ENCODE peak calls at places on chromosomes 6 and 20, in ten cellular contexts. U, Z, E, R, N, A, D, S, B and W are unnamed samples.

GRCh38 chr6:48611332-48611731 is 500.3 kb upstream of the PTCHD4 start:
- DNase-seq in U (no peak), Z (no peak), E (no peak), R (no peak), N (no peak), A (no peak), D (no peak), S (no peak), B (peak), W (no peak)

GRCh38 chr20:62952373-62953166 is at the start of gene SLC17A9:
- DNase-seq in U (no peak), Z (peak), E (peak), R (peak), N (peak), A (peak), D (peak), S (peak), B (peak), W (no peak)

GRCh38 chr20:17611540-17612286 is 41.8 kb downstream of the DSTN start:
- DNase-seq in U (no peak), Z (no peak), E (no peak), R (no peak), N (peak), A (no peak), D (peak), S (no peak), B (peak), W (no peak)

GRCh38 chr6:136784910-136785746 is 7.1 kb downstream of the MAP3K5 start:
- DNase-seq in U (no peak), Z (no peak), E (peak), R (no peak), N (no peak), A (peak), D (no peak), S (no peak), B (peak), W (no peak)

GRCh38 chr6:111711476-111711875 is 105.8 kb upstream of the TRAF3IP2 start:
- DNase-seq in U (no peak), Z (no peak), E (no peak), R (no peak), N (no peak), A (peak), D (peak), S (no peak), B (no peak), W (no peak)

GRCh38 chr20:64244870-64245603 is 10.5 kb upstream of the PCMTD2 start:
- DNase-seq in U (no peak), Z (no peak), E (no peak), R (no peak), N (no peak), A (peak), D (peak), S (no peak), B (no peak), W (no peak)

GRCh38 chr20:9441948-9442347 is 72.4 kb upstream of the LAMP5 start:
- DNase-seq in U (no peak), Z (no peak), E (no peak), R (no peak), N (no peak), A (no peak), D (no peak), S (no peak), B (no peak), W (no peak)

GRCh38 chr6:71124340-71124739 is 164.3 kb upstream of the OGFRL1 start:
- DNase-seq in U (no peak), Z (no peak), E (no peak), R (no peak), N (no peak), A (no peak), D (no peak), S (no peak), B (no peak), W (no peak)

GRCh38 chr6:36035240-36035639 is 7.6 kb downstream of the MAPK14 start:
- DNase-seq in U (no peak), Z (no peak), E (no peak), R (no peak), N (peak), A (no peak), D (no peak), S (no peak), B (peak), W (no peak)

GRCh38 chr20:56566621-56567020 is 33.6 kb downstream of the FAM209B start:
- DNase-seq in U (no peak), Z (no peak), E (no peak), R (no peak), N (no peak), A (no peak), D (no peak), S (no peak), B (no peak), W (no peak)

GRCh38 chr6:112571886-112572285 is 224.8 kb downstream of the RFPL4B start:
- DNase-seq in U (no peak), Z (no peak), E (no peak), R (no peak), N (peak), A (no peak), D (no peak), S (no peak), B (peak), W (no peak)

GRCh38 chr6:76852776-76853175 is 610.5 kb downstream of the HTR1B start:
- DNase-seq in U (no peak), Z (no peak), E (no peak), R (no peak), N (no peak), A (no peak), D (no peak), S (no peak), B (no peak), W (peak)

GRCh38 chr6:155224618-155225017 is 39.2 kb upstream of the CLDN20 start:
- DNase-seq in U (no peak), Z (no peak), E (peak), R (no peak), N (no peak), A (no peak), D (no peak), S (no peak), B (no peak), W (peak)

GRCh38 chr20:32165836-32166545 is 41.6 kb downstream of the PLAGL2 start:
- DNase-seq in U (no peak), Z (no peak), E (no peak), R (no peak), N (no peak), A (no peak), D (no peak), S (no peak), B (no peak), W (no peak)

GRCh38 chr6:141110486-141110885 is 1022.2 kb upstream of the GJE1 start:
- DNase-seq in U (no peak), Z (no peak), E (no peak), R (no peak), N (peak), A (no peak), D (no peak), S (no peak), B (no peak), W (no peak)

GRCh38 chr6:42025066-42025789 is 25.1 kb upstream of the TAF8 start:
- DNase-seq in U (no peak), Z (no peak), E (no peak), R (no peak), N (no peak), A (no peak), D (no peak), S (no peak), B (no peak), W (no peak)

GRCh38 chr20:10508060-10508459 is 73.0 kb downstream of the SLX4IP start:
- DNase-seq in U (no peak), Z (no peak), E (no peak), R (no peak), N (peak), A (no peak), D (no peak), S (no peak), B (peak), W (no peak)

GRCh38 chr6:170088349-170088951 is 202.4 kb downstream of the DLL1 start:
- DNase-seq in U (no peak), Z (no peak), E (no peak), R (no peak), N (no peak), A (peak), D (peak), S (no peak), B (no peak), W (no peak)

GRCh38 chr6:2764610-2765165 is 505 bp upstream of the WRNIP1 start:
- DNase-seq in U (peak), Z (peak), E (peak), R (peak), N (peak), A (peak), D (peak), S (peak), B (peak), W (peak)

GRCh38 chr20:32473231-32474008 is 111.7 kb downstream of the NOL4L start:
- DNase-seq in U (no peak), Z (no peak), E (no peak), R (no peak), N (no peak), A (no peak), D (no peak), S (no peak), B (no peak), W (no peak)

GRCh38 chr6:32885698-32886286 is 31.8 kb downstream of the PSMB9 start:
- DNase-seq in U (no peak), Z (peak), E (no peak), R (no peak), N (peak), A (no peak), D (peak), S (no peak), B (peak), W (peak)

GRCh38 chr6:28758046-28758817 is 165.6 kb downstream of the TRIM27 start:
- DNase-seq in U (no peak), Z (no peak), E (no peak), R (no peak), N (peak), A (no peak), D (peak), S (no peak), B (peak), W (peak)

GRCh38 chr6:15901141-15902115 is 227.5 kb upstream of the MYLIP start:
- DNase-seq in U (no peak), Z (peak), E (no peak), R (no peak), N (peak), A (no peak), D (no peak), S (no peak), B (no peak), W (peak)

GRCh38 chr6:75488026-75488425 is 5.6 kb downstream of the FILIP1 start:
- DNase-seq in U (no peak), Z (no peak), E (no peak), R (no peak), N (peak), A (no peak), D (no peak), S (no peak), B (peak), W (no peak)

GRCh38 chr20:13200767-13201500 is 20.1 kb upstream of the ISM1 start:
- DNase-seq in U (no peak), Z (no peak), E (no peak), R (no peak), N (no peak), A (no peak), D (peak), S (no peak), B (no peak), W (no peak)

GRCh38 chr6:154485784-154486183 is 24.7 kb downstream of the CNKSR3 start:
- DNase-seq in U (no peak), Z (no peak), E (no peak), R (no peak), N (no peak), A (no peak), D (no peak), S (no peak), B (peak), W (no peak)

GRCh38 chr6:32623693-32624092 is 13.5 kb upstream of the HLA-DQA1 start:
- DNase-seq in U (no peak), Z (no peak), E (no peak), R (no peak), N (no peak), A (no peak), D (no peak), S (no peak), B (no peak), W (no peak)